ENCODE peak calls at places on chromosome 5, in four cellular contexts. One of them, this sample, is unnamed. For H3K36me3, the result is how much of the 10 kb centered on the place peaks cover.

GRCh38 chr5:74947961-74948613 is 81.9 kb upstream of the FAM169A start:
- DNase-seq in effector memory CD4-positive, alpha-beta T cell: no peak
- DNase-seq in CD8-positive, alpha-beta T cell: no peak
- DNase-seq in tibial artery: no peak
- DNase-seq in this sample: no peak

GRCh38 chr5:52915176-52915875 is 73.8 kb upstream of the ITGA2 start:
- DNase-seq in CD8-positive, alpha-beta T cell: peak
- DNase-seq in tibial artery: no peak
- DNase-seq in effector memory CD4-positive, alpha-beta T cell: peak
- DNase-seq in this sample: peak

GRCh38 chr5:59525957-59526356 is 367.6 kb downstream of the PDE4D start:
- DNase-seq in CD8-positive, alpha-beta T cell: no peak
- DNase-seq in effector memory CD4-positive, alpha-beta T cell: no peak
- DNase-seq in tibial artery: no peak
- DNase-seq in this sample: no peak

GRCh38 chr5:458547-459353 is 15.8 kb downstream of the EXOC3 start:
- DNase-seq in CD8-positive, alpha-beta T cell: no peak
- DNase-seq in tibial artery: peak
- DNase-seq in effector memory CD4-positive, alpha-beta T cell: no peak
- DNase-seq in this sample: no peak

GRCh38 chr5:58764199-58764598 is 181.3 kb downstream of the RAB3C start:
- DNase-seq in tibial artery: no peak
- DNase-seq in effector memory CD4-positive, alpha-beta T cell: no peak
- DNase-seq in CD8-positive, alpha-beta T cell: no peak
- DNase-seq in this sample: no peak

GRCh38 chr5:1437452-1437851 is 7.8 kb downstream of the SLC6A3 start:
- DNase-seq in tibial artery: no peak
- DNase-seq in CD8-positive, alpha-beta T cell: no peak
- DNase-seq in effector memory CD4-positive, alpha-beta T cell: no peak
- DNase-seq in this sample: no peak

GRCh38 chr5:11494340-11494739 is 409.9 kb downstream of the CTNND2 start:
- DNase-seq in tibial artery: no peak
- DNase-seq in effector memory CD4-positive, alpha-beta T cell: no peak
- DNase-seq in CD8-positive, alpha-beta T cell: no peak
- DNase-seq in this sample: no peak

GRCh38 chr5:956941-957729 is 51.5 kb upstream of the NKD2 start:
- DNase-seq in effector memory CD4-positive, alpha-beta T cell: no peak
- DNase-seq in tibial artery: no peak
- DNase-seq in CD8-positive, alpha-beta T cell: no peak
- DNase-seq in this sample: no peak

GRCh38 chr5:107470007-107470582 is 200.6 kb downstream of the EFNA5 start:
- DNase-seq in CD8-positive, alpha-beta T cell: no peak
- DNase-seq in tibial artery: no peak
- DNase-seq in effector memory CD4-positive, alpha-beta T cell: no peak
- DNase-seq in this sample: no peak

GRCh38 chr5:164148292-164148691 is 642.9 kb downstream of the MAT2B start:
- DNase-seq in tibial artery: no peak
- DNase-seq in CD8-positive, alpha-beta T cell: no peak
- DNase-seq in effector memory CD4-positive, alpha-beta T cell: no peak
- DNase-seq in this sample: no peak

GRCh38 chr5:111755942-111756353 is 1.0 kb downstream of the NREP start:
- DNase-seq in tibial artery: no peak
- DNase-seq in effector memory CD4-positive, alpha-beta T cell: no peak
- DNase-seq in CD8-positive, alpha-beta T cell: no peak
- DNase-seq in this sample: no peak

GRCh38 chr5:181203842-181204560 is 995 bp downstream of the TRIM7 start:
- DNase-seq in effector memory CD4-positive, alpha-beta T cell: no peak
- DNase-seq in tibial artery: peak
- DNase-seq in CD8-positive, alpha-beta T cell: no peak
- DNase-seq in this sample: no peak

GRCh38 chr5:181205402-181205734 is 372 bp upstream of the TRIM7 start:
- DNase-seq in CD8-positive, alpha-beta T cell: no peak
- DNase-seq in effector memory CD4-positive, alpha-beta T cell: no peak
- DNase-seq in tibial artery: no peak
- DNase-seq in this sample: no peak

GRCh38 chr5:181203093-181203711 is 1.8 kb downstream of the TRIM7 start:
- DNase-seq in effector memory CD4-positive, alpha-beta T cell: no peak
- DNase-seq in tibial artery: no peak
- DNase-seq in CD8-positive, alpha-beta T cell: no peak
- DNase-seq in this sample: no peak

GRCh38 chr5:181205735-181206401 is 872 bp upstream of the TRIM7 start:
- DNase-seq in effector memory CD4-positive, alpha-beta T cell: no peak
- DNase-seq in CD8-positive, alpha-beta T cell: no peak
- DNase-seq in tibial artery: no peak
- DNase-seq in this sample: no peak

DNA sequence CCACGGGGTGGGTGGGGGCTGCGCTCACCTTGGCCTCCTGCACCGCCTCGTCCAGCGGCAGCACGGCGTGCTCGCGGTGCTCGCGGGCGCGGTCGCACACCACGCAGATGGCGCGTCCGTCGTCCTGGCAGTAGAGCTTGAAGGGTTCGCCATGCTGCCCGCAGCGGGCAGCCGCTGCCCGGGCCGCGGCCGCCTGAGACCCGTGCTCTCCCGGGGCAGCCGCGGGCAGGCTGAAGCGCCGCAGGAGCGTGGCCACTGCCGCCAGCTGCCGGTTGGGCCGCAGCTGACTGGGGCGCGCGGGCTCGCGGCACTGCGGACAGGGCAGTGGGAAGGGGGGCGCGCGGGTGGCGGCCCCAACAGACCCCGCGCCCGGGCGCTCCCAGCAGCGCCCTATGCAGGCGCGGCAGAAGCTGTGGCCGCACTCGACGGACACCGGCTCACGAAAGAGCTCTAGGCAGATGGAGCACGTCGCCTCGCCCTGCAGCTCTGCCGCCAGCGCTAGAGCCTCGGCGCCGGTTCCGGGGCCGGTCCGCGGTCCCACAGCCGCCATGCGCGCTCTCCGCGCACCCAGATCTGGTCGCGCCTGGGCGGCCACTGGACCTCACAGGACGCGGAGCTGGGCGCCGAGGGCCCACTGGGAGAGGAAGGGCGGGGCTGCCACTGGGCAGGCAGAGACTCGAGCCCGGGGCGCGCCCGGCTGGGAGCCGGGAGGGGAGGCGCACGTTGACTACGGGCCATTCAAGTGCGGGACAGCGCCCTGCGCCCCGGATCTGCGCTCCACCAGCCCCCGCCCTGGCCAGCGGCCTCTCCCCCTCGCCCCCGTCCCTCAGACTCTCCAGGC is at the start of gene TRIM7:
- DNase-seq in effector memory CD4-positive, alpha-beta T cell: no peak
- DNase-seq in CD8-positive, alpha-beta T cell: no peak
- DNase-seq in tibial artery: peak
- DNase-seq in this sample: no peak
- H3K27ac ChIP-seq in effector memory CD4-positive, alpha-beta T cell: no peak
- H3K27ac ChIP-seq in CD8-positive, alpha-beta T cell: no peak
- H3K27ac ChIP-seq in tibial artery: peak
- H3K27ac ChIP-seq in this sample: peak

GRCh38 chr5:150399158-150400019 is 13.3 kb downstream of the CD74 start:
- DNase-seq in effector memory CD4-positive, alpha-beta T cell: no peak
- DNase-seq in CD8-positive, alpha-beta T cell: no peak
- DNase-seq in tibial artery: no peak
- DNase-seq in this sample: no peak
- H3K36me3 ChIP-seq in effector memory CD4-positive, alpha-beta T cell: half or more
- H3K36me3 ChIP-seq in CD8-positive, alpha-beta T cell: half or more
- H3K36me3 ChIP-seq in tibial artery: half or more
- H3K36me3 ChIP-seq in this sample: under half

GRCh38 chr5:9515451-9515850 is 30.4 kb downstream of the SEMA5A start:
- DNase-seq in effector memory CD4-positive, alpha-beta T cell: no peak
- DNase-seq in tibial artery: no peak
- DNase-seq in CD8-positive, alpha-beta T cell: no peak
- DNase-seq in this sample: no peak
- H3K27ac ChIP-seq in effector memory CD4-positive, alpha-beta T cell: no peak
- H3K27ac ChIP-seq in tibial artery: no peak
- H3K27ac ChIP-seq in CD8-positive, alpha-beta T cell: no peak
- H3K27ac ChIP-seq in this sample: no peak

GRCh38 chr5:138170299-138170698 is 8.1 kb downstream of the BRD8 start:
- DNase-seq in effector memory CD4-positive, alpha-beta T cell: no peak
- DNase-seq in tibial artery: no peak
- DNase-seq in CD8-positive, alpha-beta T cell: no peak
- DNase-seq in this sample: no peak
- H3K36me3 ChIP-seq in effector memory CD4-positive, alpha-beta T cell: half or more
- H3K36me3 ChIP-seq in tibial artery: half or more
- H3K36me3 ChIP-seq in CD8-positive, alpha-beta T cell: half or more
- H3K36me3 ChIP-seq in this sample: under half

GRCh38 chr5:91180506-91180905 is 202.6 kb downstream of the ARRDC3 start:
- DNase-seq in effector memory CD4-positive, alpha-beta T cell: no peak
- DNase-seq in CD8-positive, alpha-beta T cell: no peak
- DNase-seq in tibial artery: no peak
- DNase-seq in this sample: no peak
- H3K27ac ChIP-seq in effector memory CD4-positive, alpha-beta T cell: no peak
- H3K27ac ChIP-seq in CD8-positive, alpha-beta T cell: no peak
- H3K27ac ChIP-seq in tibial artery: no peak
- H3K27ac ChIP-seq in this sample: no peak

DNA sequence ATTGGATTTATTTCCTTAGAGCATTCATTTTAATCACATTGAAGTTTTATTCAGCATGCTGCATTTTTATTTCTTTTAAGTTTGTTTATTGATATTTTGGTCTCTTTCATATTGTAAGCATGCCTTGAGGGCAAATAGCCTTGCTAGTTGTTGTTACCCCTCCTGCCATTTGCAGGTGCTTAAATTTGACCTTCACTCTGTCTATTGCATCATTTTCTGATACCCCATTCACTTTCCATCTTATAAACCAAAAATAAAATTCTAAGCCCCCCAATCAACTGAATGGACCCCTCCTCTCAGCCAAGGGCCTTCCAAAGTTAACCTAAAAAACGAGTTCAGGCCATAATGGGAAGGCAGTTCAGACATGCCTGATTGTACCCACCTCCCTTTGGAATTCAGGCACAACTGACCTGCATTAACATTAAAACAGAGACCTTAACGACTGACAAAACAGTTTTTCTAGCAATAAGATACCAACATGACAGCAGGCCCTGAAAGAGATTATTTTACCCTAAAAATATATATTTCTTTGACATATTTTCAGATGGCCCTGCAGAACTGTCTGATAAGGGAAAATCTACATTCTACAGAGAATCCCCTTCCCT is 32.1 kb downstream of the TARS1 start:
- DNase-seq in tibial artery: no peak
- DNase-seq in effector memory CD4-positive, alpha-beta T cell: no peak
- DNase-seq in CD8-positive, alpha-beta T cell: no peak
- DNase-seq in this sample: no peak
- H3K36me3 ChIP-seq in tibial artery: half or more
- H3K36me3 ChIP-seq in effector memory CD4-positive, alpha-beta T cell: under half
- H3K36me3 ChIP-seq in CD8-positive, alpha-beta T cell: under half
- H3K36me3 ChIP-seq in this sample: under half

GRCh38 chr5:132394681-132395259 is 25.3 kb downstream of the SLC22A5 start:
- DNase-seq in CD8-positive, alpha-beta T cell: no peak
- DNase-seq in tibial artery: no peak
- DNase-seq in effector memory CD4-positive, alpha-beta T cell: no peak
- DNase-seq in this sample: no peak

GRCh38 chr5:132392978-132393825 is 23.7 kb downstream of the SLC22A5 start:
- DNase-seq in effector memory CD4-positive, alpha-beta T cell: no peak
- DNase-seq in CD8-positive, alpha-beta T cell: no peak
- DNase-seq in tibial artery: no peak
- DNase-seq in this sample: no peak

GRCh38 chr5:132397224-132397623 is 27.7 kb downstream of the SLC22A5 start:
- DNase-seq in CD8-positive, alpha-beta T cell: no peak
- DNase-seq in effector memory CD4-positive, alpha-beta T cell: no peak
- DNase-seq in tibial artery: no peak
- DNase-seq in this sample: no peak

GRCh38 chr5:132392411-132392810 is 22.9 kb downstream of the SLC22A5 start:
- DNase-seq in effector memory CD4-positive, alpha-beta T cell: no peak
- DNase-seq in tibial artery: no peak
- DNase-seq in CD8-positive, alpha-beta T cell: no peak
- DNase-seq in this sample: no peak

GRCh38 chr5:132396589-132397001 is 27.1 kb downstream of the SLC22A5 start:
- DNase-seq in CD8-positive, alpha-beta T cell: no peak
- DNase-seq in tibial artery: no peak
- DNase-seq in effector memory CD4-positive, alpha-beta T cell: no peak
- DNase-seq in this sample: no peak
- H3K27ac ChIP-seq in CD8-positive, alpha-beta T cell: no peak
- H3K27ac ChIP-seq in tibial artery: no peak
- H3K27ac ChIP-seq in effector memory CD4-positive, alpha-beta T cell: peak
- H3K27ac ChIP-seq in this sample: no peak

GRCh38 chr5:170291324-170291847 is 6.2 kb downstream of the LCP2 start:
- DNase-seq in tibial artery: no peak
- DNase-seq in effector memory CD4-positive, alpha-beta T cell: peak
- DNase-seq in CD8-positive, alpha-beta T cell: no peak
- DNase-seq in this sample: no peak

GRCh38 chr5:170289749-170290148 is 7.8 kb downstream of the LCP2 start:
- DNase-seq in effector memory CD4-positive, alpha-beta T cell: no peak
- DNase-seq in tibial artery: peak
- DNase-seq in CD8-positive, alpha-beta T cell: no peak
- DNase-seq in this sample: peak

GRCh38 chr5:170284231-170284630 is 13.3 kb downstream of the LCP2 start:
- DNase-seq in tibial artery: no peak
- DNase-seq in effector memory CD4-positive, alpha-beta T cell: no peak
- DNase-seq in CD8-positive, alpha-beta T cell: no peak
- DNase-seq in this sample: no peak

GRCh38 chr5:170286532-170286931 is 11.0 kb downstream of the LCP2 start:
- DNase-seq in effector memory CD4-positive, alpha-beta T cell: no peak
- DNase-seq in tibial artery: no peak
- DNase-seq in CD8-positive, alpha-beta T cell: no peak
- DNase-seq in this sample: no peak

DNA sequence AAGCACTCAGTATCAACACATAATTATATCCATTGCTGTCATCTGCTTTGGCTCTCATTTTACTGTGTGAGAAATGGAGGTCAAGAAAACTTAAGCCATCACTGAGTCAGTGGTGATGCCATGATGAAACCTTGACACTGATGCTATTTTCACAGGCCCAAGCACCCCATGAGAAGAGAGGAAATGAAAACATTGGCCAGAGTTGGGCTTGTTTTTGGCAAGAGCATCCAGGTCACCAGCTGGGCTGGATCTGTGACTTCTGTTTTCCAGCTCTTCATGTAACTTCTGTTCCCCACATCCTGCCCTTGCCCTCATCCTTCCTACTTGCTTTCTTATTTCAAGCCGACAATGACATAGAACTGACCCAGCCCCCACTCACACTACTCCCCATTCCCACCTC is 10.0 kb downstream of the LCP2 start:
- DNase-seq in tibial artery: peak
- DNase-seq in CD8-positive, alpha-beta T cell: no peak
- DNase-seq in effector memory CD4-positive, alpha-beta T cell: no peak
- DNase-seq in this sample: peak
- H3K36me3 ChIP-seq in tibial artery: under half
- H3K36me3 ChIP-seq in CD8-positive, alpha-beta T cell: half or more
- H3K36me3 ChIP-seq in effector memory CD4-positive, alpha-beta T cell: half or more
- H3K36me3 ChIP-seq in this sample: under half

DNA sequence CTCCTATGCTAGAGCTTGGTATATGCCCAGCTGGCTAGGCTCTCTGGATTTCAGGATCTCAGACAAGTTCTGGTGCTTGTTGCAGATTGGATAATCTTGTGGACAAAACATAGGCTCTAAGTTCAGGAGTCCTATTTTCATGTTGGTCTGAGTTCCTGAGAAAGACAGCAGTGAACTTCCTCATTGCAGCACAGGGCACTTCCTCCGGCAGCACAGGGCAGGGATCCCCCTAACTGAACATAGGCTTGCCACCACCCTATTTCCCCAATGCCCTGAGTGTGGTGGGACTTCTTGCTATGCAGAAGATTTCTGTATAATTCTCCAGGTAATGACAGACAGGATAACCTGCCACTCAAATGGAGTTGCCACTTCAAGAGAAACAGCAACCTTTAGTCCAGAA is 220.1 kb downstream of the PIK3R1 start:
- DNase-seq in CD8-positive, alpha-beta T cell: no peak
- DNase-seq in tibial artery: peak
- DNase-seq in effector memory CD4-positive, alpha-beta T cell: no peak
- DNase-seq in this sample: no peak
- H3K27ac ChIP-seq in CD8-positive, alpha-beta T cell: no peak
- H3K27ac ChIP-seq in tibial artery: peak
- H3K27ac ChIP-seq in effector memory CD4-positive, alpha-beta T cell: no peak
- H3K27ac ChIP-seq in this sample: no peak